ENCODE peak calls at places on chromosomes 4 and X, in six cellular contexts. Z is CD14-positive monocyte, U is psoas muscle, M is anterior cingulate cortex, L is NCI-H748 treated with DMSO at 0.1 percent for 48 hours, P is fibroblast of villous mesenchyme. S is an unnamed sample.

GRCh38 chr4:126364290-126364978 is 1049.7 kb downstream of the FAT4 start:
- DNase-seq in P (peak; percentile 48), M (no peak), U (no peak), Z (no peak), L (no peak), S (no peak)

GRCh38 chr4:6270691-6271121 is 1.1 kb downstream of the WFS1 start:
- DNase-seq in U (peak; percentile 45), M (no peak), Z (no peak), L (no peak), P (peak; percentile 35), S (no peak)

GRCh38 chr4:155745984-155746383 is 12.8 kb upstream of the GUCY1B1 start:
- DNase-seq in L (no peak), Z (no peak), U (no peak), M (no peak), P (peak; percentile 32), S (no peak)

GRCh38 chr4:74364649-74365491 is at the start of gene EREG:
- DNase-seq in U (no peak), P (peak; percentile 20), M (no peak), L (peak; percentile 14), Z (peak; percentile 70), S (peak; percentile 33)

GRCh38 chrX:123959281-123960063 is 2.0 kb upstream of the STAG2 start:
- DNase-seq in U (peak; percentile 78), P (peak; percentile 36), L (no peak), M (peak; percentile 22), Z (no peak), S (peak; percentile 64)

GRCh38 chrX:7111518-7111917 is 36.0 kb upstream of the STS start:
- DNase-seq in P (no peak), L (no peak), M (no peak), Z (no peak), U (no peak), S (no peak)

GRCh38 chr4:42655921-42656735 is 777 bp downstream of the ATP8A1 start:
- DNase-seq in L (no peak), P (no peak), U (peak; percentile 64), M (peak; percentile 64), Z (peak; percentile 51), S (peak; percentile 3)

GRCh38 chr4:108272566-108272965 is 103.8 kb upstream of the LEF1 start:
- DNase-seq in U (no peak), Z (no peak), P (peak; percentile 81), L (no peak), M (no peak), S (no peak)

GRCh38 chr4:168981460-168981859 is 28.6 kb downstream of the CBR4 start:
- DNase-seq in Z (no peak), M (no peak), U (no peak), L (no peak), P (peak; percentile 3), S (no peak)

GRCh38 chrX:118773782-118774181 is 46.4 kb downstream of the IL13RA1 start:
- DNase-seq in Z (no peak), U (no peak), P (no peak), M (no peak), L (peak; percentile 39), S (no peak)

GRCh38 chrX:38870386-38870895 is 69.2 kb downstream of the MID1IP1 start:
- DNase-seq in U (peak; percentile 58), Z (peak; percentile 48), P (no peak), L (no peak), M (no peak), S (no peak)

S was measured in A549.